ENCODE peak calls at places on chromosomes 4 and X, in eight cellular contexts. One of them, this sample, is unnamed.

GRCh38 chr4:62193726-62194125 is 993.6 kb downstream of the ADGRL3 start:
- DNase-seq in GM06990: no peak
- DNase-seq in iPS-NIHi11: no peak
- DNase-seq in NCI-H1092: no peak
- DNase-seq in progenitor cell of endocrine pancreas: no peak
- DNase-seq in fibroblast of the aortic adventitia: no peak
- DNase-seq in K562: no peak
- DNase-seq in SK-N-MC: no peak
- DNase-seq in this sample: no peak

GRCh38 chr4:77308843-77309242 is 151.8 kb downstream of the CCNG2 start:
- DNase-seq in NCI-H1092: no peak
- DNase-seq in fibroblast of the aortic adventitia: peak
- DNase-seq in GM06990: no peak
- DNase-seq in iPS-NIHi11: peak
- DNase-seq in SK-N-MC: no peak
- DNase-seq in K562: peak
- DNase-seq in progenitor cell of endocrine pancreas: no peak
- DNase-seq in this sample: peak

GRCh38 chr4:104989363-104989762 is 157.3 kb upstream of the TET2 start:
- DNase-seq in iPS-NIHi11: peak
- DNase-seq in progenitor cell of endocrine pancreas: no peak
- DNase-seq in GM06990: no peak
- DNase-seq in K562: no peak
- DNase-seq in NCI-H1092: peak
- DNase-seq in SK-N-MC: no peak
- DNase-seq in fibroblast of the aortic adventitia: peak
- DNase-seq in this sample: no peak

GRCh38 chr4:143184217-143184502 is 557 bp upstream of the USP38 start:
- DNase-seq in GM06990: no peak
- DNase-seq in fibroblast of the aortic adventitia: no peak
- DNase-seq in SK-N-MC: no peak
- DNase-seq in K562: peak
- DNase-seq in iPS-NIHi11: no peak
- DNase-seq in progenitor cell of endocrine pancreas: no peak
- DNase-seq in NCI-H1092: no peak
- DNase-seq in this sample: no peak

GRCh38 chr4:143346208-143346607 is 9.5 kb downstream of the GAB1 start:
- DNase-seq in NCI-H1092: no peak
- DNase-seq in fibroblast of the aortic adventitia: no peak
- DNase-seq in iPS-NIHi11: peak
- DNase-seq in SK-N-MC: no peak
- DNase-seq in GM06990: no peak
- DNase-seq in progenitor cell of endocrine pancreas: no peak
- DNase-seq in K562: no peak
- DNase-seq in this sample: no peak

GRCh38 chrX:16649858-16650257 is at the start of gene S100G:
- DNase-seq in K562: no peak
- DNase-seq in GM06990: no peak
- DNase-seq in fibroblast of the aortic adventitia: no peak
- DNase-seq in iPS-NIHi11: no peak
- DNase-seq in progenitor cell of endocrine pancreas: no peak
- DNase-seq in NCI-H1092: no peak
- DNase-seq in SK-N-MC: no peak
- DNase-seq in this sample: no peak

GRCh38 chr4:41281038-41281634 is 24.4 kb downstream of the UCHL1 start:
- DNase-seq in GM06990: no peak
- DNase-seq in fibroblast of the aortic adventitia: peak
- DNase-seq in NCI-H1092: peak
- DNase-seq in K562: peak
- DNase-seq in iPS-NIHi11: peak
- DNase-seq in SK-N-MC: peak
- DNase-seq in progenitor cell of endocrine pancreas: peak
- DNase-seq in this sample: peak

GRCh38 chr4:57424231-57424897 is 314.2 kb upstream of the IGFBP7 start:
- DNase-seq in NCI-H1092: no peak
- DNase-seq in progenitor cell of endocrine pancreas: no peak
- DNase-seq in iPS-NIHi11: no peak
- DNase-seq in GM06990: no peak
- DNase-seq in SK-N-MC: no peak
- DNase-seq in fibroblast of the aortic adventitia: peak
- DNase-seq in K562: no peak
- DNase-seq in this sample: no peak

GRCh38 chr4:165873298-165874071 is 448 bp downstream of the TLL1 start:
- DNase-seq in fibroblast of the aortic adventitia: peak
- DNase-seq in progenitor cell of endocrine pancreas: peak
- DNase-seq in NCI-H1092: no peak
- DNase-seq in K562: no peak
- DNase-seq in GM06990: peak
- DNase-seq in SK-N-MC: no peak
- DNase-seq in iPS-NIHi11: peak
- DNase-seq in this sample: peak

GRCh38 chr4:120277509-120277908 is 210.9 kb upstream of the MAD2L1 start:
- DNase-seq in iPS-NIHi11: no peak
- DNase-seq in SK-N-MC: no peak
- DNase-seq in NCI-H1092: no peak
- DNase-seq in GM06990: no peak
- DNase-seq in fibroblast of the aortic adventitia: no peak
- DNase-seq in progenitor cell of endocrine pancreas: no peak
- DNase-seq in K562: no peak
- DNase-seq in this sample: no peak

GRCh38 chr4:41192136-41192535 is 22.2 kb downstream of the APBB2 start:
- DNase-seq in NCI-H1092: no peak
- DNase-seq in fibroblast of the aortic adventitia: peak
- DNase-seq in GM06990: no peak
- DNase-seq in progenitor cell of endocrine pancreas: no peak
- DNase-seq in K562: no peak
- DNase-seq in iPS-NIHi11: no peak
- DNase-seq in SK-N-MC: no peak
- DNase-seq in this sample: no peak

GRCh38 chr4:38519671-38520070 is 144.3 kb upstream of the KLF3 start:
- DNase-seq in K562: no peak
- DNase-seq in GM06990: no peak
- DNase-seq in progenitor cell of endocrine pancreas: no peak
- DNase-seq in SK-N-MC: no peak
- DNase-seq in fibroblast of the aortic adventitia: no peak
- DNase-seq in iPS-NIHi11: no peak
- DNase-seq in NCI-H1092: no peak
- DNase-seq in this sample: no peak

GRCh38 chr4:46393606-46394005 is 3.7 kb upstream of the GABRA2 start:
- DNase-seq in SK-N-MC: no peak
- DNase-seq in K562: no peak
- DNase-seq in iPS-NIHi11: no peak
- DNase-seq in progenitor cell of endocrine pancreas: no peak
- DNase-seq in GM06990: no peak
- DNase-seq in fibroblast of the aortic adventitia: no peak
- DNase-seq in NCI-H1092: no peak
- DNase-seq in this sample: no peak

GRCh38 chrX:45745479-45745878 is 544.8 kb upstream of the DIPK2B start:
- DNase-seq in iPS-NIHi11: no peak
- DNase-seq in K562: no peak
- DNase-seq in SK-N-MC: no peak
- DNase-seq in GM06990: no peak
- DNase-seq in progenitor cell of endocrine pancreas: no peak
- DNase-seq in fibroblast of the aortic adventitia: no peak
- DNase-seq in NCI-H1092: no peak
- DNase-seq in this sample: no peak

GRCh38 chrX:153650959-153651358 is 4.0 kb downstream of the DUSP9 start:
- DNase-seq in progenitor cell of endocrine pancreas: no peak
- DNase-seq in K562: no peak
- DNase-seq in SK-N-MC: no peak
- DNase-seq in GM06990: no peak
- DNase-seq in iPS-NIHi11: no peak
- DNase-seq in NCI-H1092: no peak
- DNase-seq in fibroblast of the aortic adventitia: no peak
- DNase-seq in this sample: no peak

GRCh38 chr4:150938873-150939499 is 76.1 kb downstream of the LRBA start:
- DNase-seq in GM06990: no peak
- DNase-seq in iPS-NIHi11: no peak
- DNase-seq in K562: no peak
- DNase-seq in progenitor cell of endocrine pancreas: no peak
- DNase-seq in fibroblast of the aortic adventitia: peak
- DNase-seq in SK-N-MC: no peak
- DNase-seq in NCI-H1092: no peak
- DNase-seq in this sample: no peak

GRCh38 chrX:24643116-24643515 is 4.0 kb downstream of the PCYT1B start:
- DNase-seq in NCI-H1092: no peak
- DNase-seq in K562: peak
- DNase-seq in SK-N-MC: no peak
- DNase-seq in fibroblast of the aortic adventitia: no peak
- DNase-seq in iPS-NIHi11: no peak
- DNase-seq in GM06990: no peak
- DNase-seq in progenitor cell of endocrine pancreas: no peak
- DNase-seq in this sample: no peak

GRCh38 chrX:139382529-139382928 is 148.0 kb upstream of the F9 start:
- DNase-seq in NCI-H1092: no peak
- DNase-seq in fibroblast of the aortic adventitia: no peak
- DNase-seq in GM06990: no peak
- DNase-seq in SK-N-MC: no peak
- DNase-seq in K562: no peak
- DNase-seq in progenitor cell of endocrine pancreas: no peak
- DNase-seq in iPS-NIHi11: no peak
- DNase-seq in this sample: no peak

GRCh38 chr4:112516401-112517066 is 554 bp upstream of the NEUROG2 start:
- DNase-seq in NCI-H1092: peak
- DNase-seq in iPS-NIHi11: peak
- DNase-seq in K562: peak
- DNase-seq in progenitor cell of endocrine pancreas: peak
- DNase-seq in fibroblast of the aortic adventitia: no peak
- DNase-seq in GM06990: peak
- DNase-seq in SK-N-MC: no peak
- DNase-seq in this sample: peak

GRCh38 chr4:7513731-7514130 is 79.0 kb upstream of the PSAPL1 start:
- DNase-seq in NCI-H1092: no peak
- DNase-seq in iPS-NIHi11: peak
- DNase-seq in fibroblast of the aortic adventitia: no peak
- DNase-seq in GM06990: no peak
- DNase-seq in progenitor cell of endocrine pancreas: no peak
- DNase-seq in K562: no peak
- DNase-seq in SK-N-MC: no peak
- DNase-seq in this sample: no peak

GRCh38 chr4:72817012-72817411 is 248.0 kb upstream of the ADAMTS3 start:
- DNase-seq in GM06990: no peak
- DNase-seq in NCI-H1092: no peak
- DNase-seq in K562: no peak
- DNase-seq in fibroblast of the aortic adventitia: peak
- DNase-seq in iPS-NIHi11: no peak
- DNase-seq in progenitor cell of endocrine pancreas: no peak
- DNase-seq in SK-N-MC: no peak
- DNase-seq in this sample: no peak

GRCh38 chr4:55251896-55252295 is 94.1 kb upstream of the SRD5A3 start:
- DNase-seq in NCI-H1092: no peak
- DNase-seq in K562: no peak
- DNase-seq in iPS-NIHi11: no peak
- DNase-seq in GM06990: no peak
- DNase-seq in SK-N-MC: no peak
- DNase-seq in fibroblast of the aortic adventitia: no peak
- DNase-seq in progenitor cell of endocrine pancreas: no peak
- DNase-seq in this sample: no peak

GRCh38 chr4:11216520-11216919 is 212.2 kb downstream of the HS3ST1 start:
- DNase-seq in progenitor cell of endocrine pancreas: no peak
- DNase-seq in NCI-H1092: no peak
- DNase-seq in iPS-NIHi11: no peak
- DNase-seq in GM06990: no peak
- DNase-seq in SK-N-MC: no peak
- DNase-seq in fibroblast of the aortic adventitia: no peak
- DNase-seq in K562: no peak
- DNase-seq in this sample: no peak

GRCh38 chr4:108359130-108359709 is 190.5 kb upstream of the LEF1 start:
- DNase-seq in SK-N-MC: no peak
- DNase-seq in iPS-NIHi11: no peak
- DNase-seq in fibroblast of the aortic adventitia: no peak
- DNase-seq in progenitor cell of endocrine pancreas: no peak
- DNase-seq in NCI-H1092: no peak
- DNase-seq in GM06990: no peak
- DNase-seq in K562: no peak
- DNase-seq in this sample: no peak